ENCODE peak calls at places on chromosome 20, in nine cellular contexts. One of them, this sample, is unnamed.
A peak's percentile ranks its signal among the peaks of the same experiment; 100 is the strongest.

GRCh38 chr20:22581437-22582385 is 2.7 kb downstream of the FOXA2 start:
- DNase-seq in epithelial cell of esophagus: no peak
- DNase-seq in PC-3: no peak
- DNase-seq in RWPE1: no peak
- DNase-seq in thoracic aorta: no peak
- DNase-seq in gastrocnemius medialis: no peak
- DNase-seq in MCF 10A: no peak
- DNase-seq in sigmoid colon: no peak
- DNase-seq in omental fat pad: no peak
- DNase-seq in this sample: no peak

GRCh38 chr20:54167909-54168872 is 5.6 kb downstream of the CYP24A1 start:
- DNase-seq in epithelial cell of esophagus: peak; percentile 85
- DNase-seq in PC-3: peak; percentile 99
- DNase-seq in RWPE1: peak; percentile 87
- DNase-seq in thoracic aorta: no peak
- DNase-seq in gastrocnemius medialis: no peak
- DNase-seq in MCF 10A: peak; percentile 86
- DNase-seq in sigmoid colon: no peak
- DNase-seq in omental fat pad: no peak
- DNase-seq in this sample: no peak

GRCh38 chr20:51434556-51435256 is 107.8 kb downstream of the NFATC2 start:
- DNase-seq in epithelial cell of esophagus: peak; percentile 86
- DNase-seq in PC-3: peak; percentile 84
- DNase-seq in RWPE1: peak; percentile 89
- DNase-seq in thoracic aorta: no peak
- DNase-seq in gastrocnemius medialis: no peak
- DNase-seq in MCF 10A: peak; percentile 92
- DNase-seq in sigmoid colon: no peak
- DNase-seq in omental fat pad: no peak
- DNase-seq in this sample: no peak

GRCh38 chr20:46967647-46968046 is 73.0 kb downstream of the EYA2 start:
- DNase-seq in epithelial cell of esophagus: no peak
- DNase-seq in PC-3: no peak
- DNase-seq in RWPE1: no peak
- DNase-seq in thoracic aorta: no peak
- DNase-seq in gastrocnemius medialis: no peak
- DNase-seq in MCF 10A: no peak
- DNase-seq in sigmoid colon: no peak
- DNase-seq in omental fat pad: no peak
- DNase-seq in this sample: no peak

GRCh38 chr20:59958626-59959025 is 403 bp downstream of the CDH26 start:
- DNase-seq in epithelial cell of esophagus: no peak
- DNase-seq in PC-3: no peak
- DNase-seq in RWPE1: no peak
- DNase-seq in thoracic aorta: no peak
- DNase-seq in gastrocnemius medialis: no peak
- DNase-seq in MCF 10A: no peak
- DNase-seq in sigmoid colon: no peak
- DNase-seq in omental fat pad: no peak
- DNase-seq in this sample: no peak

GRCh38 chr20:38196592-38196991 is 31.5 kb upstream of the TGM2 start:
- DNase-seq in epithelial cell of esophagus: peak; percentile 80
- DNase-seq in PC-3: no peak
- DNase-seq in RWPE1: peak; percentile 64
- DNase-seq in thoracic aorta: no peak
- DNase-seq in gastrocnemius medialis: peak; percentile 38
- DNase-seq in MCF 10A: peak; percentile 82
- DNase-seq in sigmoid colon: peak; percentile 78
- DNase-seq in omental fat pad: peak; percentile 27
- DNase-seq in this sample: peak; percentile 93

GRCh38 chr20:49633023-49633422 is 65.1 kb upstream of the PTGIS start:
- DNase-seq in epithelial cell of esophagus: no peak
- DNase-seq in PC-3: no peak
- DNase-seq in RWPE1: no peak
- DNase-seq in thoracic aorta: no peak
- DNase-seq in gastrocnemius medialis: no peak
- DNase-seq in MCF 10A: no peak
- DNase-seq in sigmoid colon: no peak
- DNase-seq in omental fat pad: no peak
- DNase-seq in this sample: no peak

GRCh38 chr20:49325981-49326380 is 48.1 kb upstream of the ZNFX1 start:
- DNase-seq in epithelial cell of esophagus: no peak
- DNase-seq in PC-3: no peak
- DNase-seq in RWPE1: no peak
- DNase-seq in thoracic aorta: no peak
- DNase-seq in gastrocnemius medialis: no peak
- DNase-seq in MCF 10A: no peak
- DNase-seq in sigmoid colon: no peak
- DNase-seq in omental fat pad: no peak
- DNase-seq in this sample: no peak

GRCh38 chr20:39700527-39700926 is 738.4 kb downstream of the DHX35 start:
- DNase-seq in epithelial cell of esophagus: no peak
- DNase-seq in PC-3: no peak
- DNase-seq in RWPE1: no peak
- DNase-seq in thoracic aorta: no peak
- DNase-seq in gastrocnemius medialis: no peak
- DNase-seq in MCF 10A: no peak
- DNase-seq in sigmoid colon: no peak
- DNase-seq in omental fat pad: no peak
- DNase-seq in this sample: no peak

GRCh38 chr20:14055127-14055742 is 59.9 kb downstream of the MACROD2 start:
- DNase-seq in epithelial cell of esophagus: peak; percentile 76
- DNase-seq in PC-3: peak; percentile 83
- DNase-seq in RWPE1: peak; percentile 18
- DNase-seq in thoracic aorta: no peak
- DNase-seq in gastrocnemius medialis: no peak
- DNase-seq in MCF 10A: peak; percentile 79
- DNase-seq in sigmoid colon: no peak
- DNase-seq in omental fat pad: no peak
- DNase-seq in this sample: no peak

GRCh38 chr20:31569163-31570020 is 35.7 kb upstream of the ID1 start:
- DNase-seq in epithelial cell of esophagus: peak; percentile 35
- DNase-seq in PC-3: peak; percentile 59
- DNase-seq in RWPE1: no peak
- DNase-seq in thoracic aorta: no peak
- DNase-seq in gastrocnemius medialis: no peak
- DNase-seq in MCF 10A: peak; percentile 64
- DNase-seq in sigmoid colon: peak; percentile 70
- DNase-seq in omental fat pad: peak; percentile 70
- DNase-seq in this sample: no peak

GRCh38 chr20:39823239-39823638 is 861.1 kb downstream of the DHX35 start:
- DNase-seq in epithelial cell of esophagus: no peak
- DNase-seq in PC-3: no peak
- DNase-seq in RWPE1: no peak
- DNase-seq in thoracic aorta: no peak
- DNase-seq in gastrocnemius medialis: no peak
- DNase-seq in MCF 10A: no peak
- DNase-seq in sigmoid colon: no peak
- DNase-seq in omental fat pad: no peak
- DNase-seq in this sample: no peak

DNA sequence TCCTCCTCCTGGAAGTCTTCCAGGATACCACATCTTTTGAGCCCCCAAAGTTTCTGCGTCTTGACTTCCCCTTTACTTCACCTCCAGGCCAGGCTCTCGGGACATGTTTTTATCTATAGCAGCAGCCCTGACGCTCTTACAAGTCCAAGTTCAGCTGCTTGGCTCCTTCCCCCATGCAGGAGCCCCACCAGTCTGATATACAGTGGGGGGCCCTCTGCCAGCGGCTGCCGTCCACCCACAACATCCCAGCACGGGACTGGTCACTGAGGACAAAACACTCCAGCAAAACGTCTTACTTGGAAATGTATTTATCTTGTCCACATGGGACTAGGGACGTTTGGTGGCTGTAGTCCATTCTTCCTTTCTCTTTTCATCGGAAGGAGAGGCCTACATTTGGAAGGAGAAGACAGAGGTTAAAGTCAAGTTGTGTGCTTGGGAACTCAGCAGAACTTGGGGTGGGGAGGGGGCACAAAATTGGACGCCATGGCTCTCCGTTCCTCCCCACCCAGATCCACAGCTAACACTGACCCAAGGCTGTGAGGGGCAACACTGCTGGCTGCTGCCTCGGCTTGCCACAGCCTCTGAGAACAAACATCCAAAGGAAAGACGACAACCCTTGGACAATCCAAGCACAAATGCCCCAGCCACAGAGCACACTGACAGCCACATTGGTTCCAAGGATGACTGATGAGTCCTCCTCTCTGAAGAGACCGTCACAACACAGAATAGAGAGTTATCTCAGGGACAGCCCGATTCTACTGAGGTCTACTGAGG is 79.2 kb downstream of the PRND start:
- DNase-seq in epithelial cell of esophagus: no peak
- DNase-seq in PC-3: no peak
- DNase-seq in RWPE1: no peak
- DNase-seq in thoracic aorta: no peak
- DNase-seq in gastrocnemius medialis: no peak
- DNase-seq in MCF 10A: no peak
- DNase-seq in sigmoid colon: no peak
- DNase-seq in omental fat pad: no peak
- DNase-seq in this sample: no peak
- TF ChIP-seq CTCF in epithelial cell of esophagus: no peak
- TF ChIP-seq CTCF in PC-3: no peak
- TF ChIP-seq CTCF in RWPE1: no peak
- TF ChIP-seq CTCF in thoracic aorta: no peak
- TF ChIP-seq CTCF in gastrocnemius medialis: no peak
- TF ChIP-seq CTCF in MCF 10A: no peak
- TF ChIP-seq CTCF in sigmoid colon: no peak
- TF ChIP-seq CTCF in omental fat pad: no peak
- TF ChIP-seq CTCF in this sample: no peak

GRCh38 chr20:63377256-63378114 is 16.3 kb upstream of the CHRNA4 start:
- DNase-seq in epithelial cell of esophagus: no peak
- DNase-seq in PC-3: no peak
- DNase-seq in RWPE1: no peak
- DNase-seq in thoracic aorta: no peak
- DNase-seq in gastrocnemius medialis: no peak
- DNase-seq in MCF 10A: no peak
- DNase-seq in sigmoid colon: no peak
- DNase-seq in omental fat pad: no peak
- DNase-seq in this sample: no peak
- TF ChIP-seq CTCF in epithelial cell of esophagus: no peak
- TF ChIP-seq CTCF in PC-3: no peak
- TF ChIP-seq CTCF in RWPE1: no peak
- TF ChIP-seq CTCF in thoracic aorta: no peak
- TF ChIP-seq CTCF in gastrocnemius medialis: no peak
- TF ChIP-seq CTCF in MCF 10A: no peak
- TF ChIP-seq CTCF in sigmoid colon: no peak
- TF ChIP-seq CTCF in omental fat pad: no peak
- TF ChIP-seq CTCF in this sample: no peak

DNA sequence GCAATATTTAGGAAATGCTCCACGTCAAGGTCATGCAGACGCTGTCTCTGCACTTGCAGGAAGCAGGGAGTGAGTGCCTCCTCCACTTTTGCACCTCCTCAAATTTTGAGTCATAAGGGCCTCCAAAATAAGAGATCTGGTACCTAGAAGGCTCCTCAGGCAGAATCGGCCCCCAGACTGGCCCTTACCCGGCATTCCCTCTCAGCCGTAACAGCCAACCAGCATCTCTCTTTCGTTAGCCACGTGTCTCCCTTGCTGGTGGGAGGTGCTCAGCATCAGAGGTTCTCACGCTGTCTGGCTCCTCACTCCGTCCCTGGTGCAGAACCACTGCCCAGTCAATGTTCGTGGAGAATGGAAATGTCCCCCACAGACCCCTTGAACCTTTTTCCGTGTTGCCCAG is 75.3 kb downstream of the ANKRD60 start:
- DNase-seq in epithelial cell of esophagus: no peak
- DNase-seq in PC-3: no peak
- DNase-seq in RWPE1: no peak
- DNase-seq in thoracic aorta: no peak
- DNase-seq in gastrocnemius medialis: no peak
- DNase-seq in MCF 10A: no peak
- DNase-seq in sigmoid colon: no peak
- DNase-seq in omental fat pad: no peak
- DNase-seq in this sample: no peak
- TF ChIP-seq CTCF in epithelial cell of esophagus: no peak
- TF ChIP-seq CTCF in PC-3: no peak
- TF ChIP-seq CTCF in RWPE1: no peak
- TF ChIP-seq CTCF in thoracic aorta: no peak
- TF ChIP-seq CTCF in gastrocnemius medialis: no peak
- TF ChIP-seq CTCF in MCF 10A: no peak
- TF ChIP-seq CTCF in sigmoid colon: no peak
- TF ChIP-seq CTCF in omental fat pad: no peak
- TF ChIP-seq CTCF in this sample: no peak

DNA sequence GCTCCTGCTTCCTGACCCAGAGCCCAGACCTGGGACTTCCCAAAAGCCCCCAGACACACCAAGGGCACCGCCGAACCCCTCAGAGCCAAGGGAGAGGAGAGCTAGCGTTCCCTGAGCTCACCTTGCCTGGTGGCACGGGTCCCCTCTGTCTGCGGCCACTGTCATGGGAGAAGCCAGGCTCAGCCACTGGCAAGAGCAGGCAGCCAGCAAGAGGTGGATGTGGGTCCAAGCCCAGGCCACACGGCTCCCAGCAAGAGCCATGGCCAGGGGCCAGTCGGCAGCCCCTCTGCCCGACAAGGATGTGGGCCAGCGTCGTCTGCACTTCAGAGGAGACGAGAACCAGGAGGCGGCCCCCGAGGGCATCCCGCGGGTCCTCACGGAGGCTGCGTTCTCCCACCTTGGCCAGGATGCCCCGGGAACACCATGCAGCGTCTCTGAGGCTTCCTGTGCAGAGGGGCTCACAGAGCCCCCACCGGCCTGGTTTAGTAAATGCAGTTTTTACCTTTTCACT is 2.2 kb upstream of the PPDPF start:
- DNase-seq in epithelial cell of esophagus: no peak
- DNase-seq in PC-3: no peak
- DNase-seq in RWPE1: no peak
- DNase-seq in thoracic aorta: no peak
- DNase-seq in gastrocnemius medialis: no peak
- DNase-seq in MCF 10A: no peak
- DNase-seq in sigmoid colon: no peak
- DNase-seq in omental fat pad: no peak
- DNase-seq in this sample: no peak
- TF ChIP-seq CTCF in epithelial cell of esophagus: no peak
- TF ChIP-seq CTCF in PC-3: no peak
- TF ChIP-seq CTCF in RWPE1: no peak
- TF ChIP-seq CTCF in thoracic aorta: no peak
- TF ChIP-seq CTCF in gastrocnemius medialis: no peak
- TF ChIP-seq CTCF in MCF 10A: no peak
- TF ChIP-seq CTCF in sigmoid colon: no peak
- TF ChIP-seq CTCF in omental fat pad: no peak
- TF ChIP-seq CTCF in this sample: no peak

GRCh38 chr20:24783631-24784492 is 165.2 kb upstream of the CST7 start:
- DNase-seq in epithelial cell of esophagus: no peak
- DNase-seq in PC-3: peak; percentile 35
- DNase-seq in RWPE1: no peak
- DNase-seq in thoracic aorta: no peak
- DNase-seq in gastrocnemius medialis: no peak
- DNase-seq in MCF 10A: no peak
- DNase-seq in sigmoid colon: peak; percentile 34
- DNase-seq in omental fat pad: no peak
- DNase-seq in this sample: no peak
- TF ChIP-seq CTCF in epithelial cell of esophagus: no peak
- TF ChIP-seq CTCF in PC-3: peak; percentile 39
- TF ChIP-seq CTCF in RWPE1: no peak
- TF ChIP-seq CTCF in thoracic aorta: no peak
- TF ChIP-seq CTCF in gastrocnemius medialis: no peak
- TF ChIP-seq CTCF in MCF 10A: no peak
- TF ChIP-seq CTCF in sigmoid colon: no peak
- TF ChIP-seq CTCF in omental fat pad: no peak
- TF ChIP-seq CTCF in this sample: no peak

This sample was measured in coronary artery.